ENCODE peak calls at places on chromosomes 3 and 15, in seven cellular contexts. F is left cardiac atrium, Z is RPMI8226, Q is iris pigment epithelial cell, W is GM04504, B is H54, S is heart left ventricle. C is an unnamed sample.
A peak's percentile ranks its signal among the peaks of the same experiment; 100 is the strongest.

GRCh38 chr15:77421370-77421700 is 647 bp downstream of the HMG20A start:
- DNase-seq in F (no peak), Z (peak; percentile 71), Q (no peak), W (no peak), B (no peak), S (no peak), C (no peak)

GRCh38 chr3:44584646-44585501 is at the start of gene ZNF660:
- DNase-seq in F (peak; percentile 78), Z (no peak), Q (peak; percentile 83), W (peak; percentile 26), B (no peak), S (peak; percentile 74), C (no peak)

GRCh38 chr3:108006077-108006675 is 84.7 kb downstream of the CD47 start:
- DNase-seq in F (peak; percentile 69), Z (no peak), Q (peak; percentile 29), W (no peak), B (no peak), S (peak; percentile 47), C (peak; percentile 96)

GRCh38 chr3:29291982-29292363 is 11.1 kb downstream of the RBMS3 start:
- DNase-seq in F (no peak), Z (no peak), Q (no peak), W (peak; percentile 50), B (no peak), S (no peak), C (peak; percentile 66)

GRCh38 chr15:70707901-70708300 is 55.5 kb downstream of the UACA start:
- DNase-seq in F (no peak), Z (no peak), Q (no peak), W (no peak), B (no peak), S (no peak), C (no peak)

GRCh38 chr3:126339466-126339865 is 17.7 kb downstream of the KLF15 start:
- DNase-seq in F (no peak), Z (no peak), Q (no peak), W (no peak), B (no peak), S (no peak), C (no peak)

GRCh38 chr3:130711885-130712284 is 34.7 kb downstream of the PIK3R4 start:
- DNase-seq in F (no peak), Z (no peak), Q (peak; percentile 15), W (no peak), B (no peak), S (no peak), C (no peak)

GRCh38 chr3:32448686-32449474 is 53.8 kb downstream of the CMTM6 start:
- DNase-seq in F (no peak), Z (no peak), Q (no peak), W (no peak), B (no peak), S (peak; percentile 41), C (no peak)

GRCh38 chr3:8891774-8892173 is 71.5 kb downstream of the RAD18 start:
- DNase-seq in F (no peak), Z (no peak), Q (no peak), W (no peak), B (no peak), S (no peak), C (peak; percentile 40)

GRCh38 chr15:36156855-36157521 is 422.4 kb upstream of the CDIN1 start:
- DNase-seq in F (no peak), Z (no peak), Q (peak; percentile 87), W (peak; percentile 40), B (no peak), S (peak; percentile 58), C (peak; percentile 14)

GRCh38 chr3:138197058-138197457 is 10.0 kb downstream of the ARMC8 start:
- DNase-seq in F (peak; percentile 39), Z (no peak), Q (peak; percentile 59), W (no peak), B (no peak), S (peak; percentile 29), C (no peak)

GRCh38 chr15:75455982-75456531 is 4.6 kb upstream of the SIN3A start:
- DNase-seq in F (no peak), Z (peak; percentile 71), Q (peak; percentile 65), W (no peak), B (peak; percentile 63), S (no peak), C (peak; percentile 32)

GRCh38 chr3:18396428-18396827 is 28.7 kb downstream of the SATB1 start:
- DNase-seq in F (no peak), Z (no peak), Q (no peak), W (no peak), B (no peak), S (no peak), C (no peak)